ENCODE peak calls at places on chromosomes 3 and 15, in five cellular contexts. N, C, B, X and K are unnamed samples.
A peak's percentile ranks its signal among the peaks of the same experiment; 100 is the strongest.

GRCh38 chr3:115113367-115113766 is 33.7 kb downstream of the ZBTB20 start:
- DNase-seq in N (no peak), X (no peak), C (no peak), B (no peak), K (no peak)

GRCh38 chr15:37765809-37766208 is 168.6 kb upstream of the TMCO5A start:
- DNase-seq in X (no peak), C (no peak), N (no peak), B (no peak), K (no peak)

GRCh38 chr3:171088984-171089754 is 62.6 kb upstream of the SLC2A2 start:
- DNase-seq in B (no peak), N (no peak), C (no peak), X (no peak), K (no peak)

GRCh38 chr3:100637197-100637631 is 27.8 kb downstream of the ADGRG7 start:
- DNase-seq in B (no peak), N (no peak), C (no peak), X (no peak), K (no peak)

GRCh38 chr3:76096836-76097587 is 311.7 kb upstream of the ZNF717 start:
- DNase-seq in C (no peak), B (no peak), N (no peak), X (no peak), K (no peak)

GRCh38 chr15:63156708-63157065 is 590 bp downstream of the RPS27L start:
- DNase-seq in B (peak; percentile 20), N (peak; percentile 22), X (no peak), C (peak; percentile 48), K (peak; percentile 28)

GRCh38 chr3:66302288-66302687 is 81.5 kb downstream of the SLC25A26 start:
- DNase-seq in C (no peak), B (no peak), X (no peak), N (no peak), K (no peak)

GRCh38 chr3:175865724-175866123 is 1006.6 kb downstream of the NAALADL2 start:
- DNase-seq in B (no peak), N (no peak), X (no peak), C (no peak), K (no peak)

GRCh38 chr3:45968706-45969105 is 25.4 kb downstream of the CXCR6 start:
- DNase-seq in C (no peak), X (no peak), N (no peak), B (no peak), K (no peak)

GRCh38 chr3:73447118-73447517 is 177.6 kb downstream of the PDZRN3 start:
- DNase-seq in B (no peak), C (no peak), N (no peak), X (no peak), K (no peak)

GRCh38 chr15:52217186-52217585 is 26.0 kb upstream of the GNB5 start:
- DNase-seq in C (no peak), X (no peak), B (no peak), N (no peak), K (no peak)

GRCh38 chr3:64550745-64551144 is 137.1 kb downstream of the ADAMTS9 start:
- DNase-seq in N (no peak), X (no peak), B (no peak), C (no peak), K (no peak)

GRCh38 chr3:194117114-194117845 is 18.7 kb upstream of the HES1 start:
- DNase-seq in N (no peak), X (no peak), B (no peak), C (no peak), K (no peak)

GRCh38 chr15:73681856-73682596 is 2.2 kb upstream of the CD276 start:
- DNase-seq in B (no peak), X (no peak), C (no peak), N (no peak), K (no peak)

GRCh38 chr3:123319760-123320159 is 118.0 kb downstream of the SEC22A start:
- DNase-seq in C (no peak), X (no peak), B (no peak), N (no peak), K (no peak)

GRCh38 chr3:61158152-61158551 is 93.1 kb downstream of the FHIT start:
- DNase-seq in B (no peak), C (no peak), N (no peak), X (no peak), K (no peak)

DNA sequence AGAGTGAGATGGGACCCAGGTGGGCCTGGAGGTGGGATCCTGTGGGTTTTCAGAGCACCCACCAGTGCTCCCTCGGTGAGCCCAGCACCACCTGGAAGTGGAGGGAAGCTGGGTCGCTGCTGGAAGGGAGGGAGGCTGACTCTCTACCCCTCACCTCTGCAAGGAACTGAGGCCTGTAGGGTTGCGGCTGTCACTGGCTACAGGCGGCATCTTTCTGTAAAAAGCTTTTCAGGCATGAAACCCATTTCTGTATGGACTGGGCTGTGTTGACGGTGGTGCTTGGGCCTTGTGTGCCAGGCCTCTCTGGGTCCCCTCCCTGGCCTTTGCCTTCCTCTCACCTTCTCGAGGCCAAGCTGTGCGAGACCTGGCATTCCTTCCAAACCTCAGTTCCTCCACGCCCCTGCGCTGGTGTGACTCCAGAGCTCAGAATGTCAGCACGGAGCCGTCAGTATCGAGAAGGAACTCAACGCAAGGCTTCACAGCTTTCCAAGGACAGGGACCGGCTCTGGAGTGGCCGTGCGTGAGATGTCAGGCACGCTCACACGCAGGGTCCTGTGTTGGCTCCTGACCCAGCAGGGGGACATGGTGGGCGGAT is 16.6 kb downstream of the ABTB1 start:
- DNase-seq in X (no peak), B (peak; percentile 4), C (peak; percentile 13), N (peak; percentile 6), K (peak; percentile 7)
- H3K27ac ChIP-seq in X (peak overlapping the region; percentile 26), B (peak overlapping the region; percentile 49), C (no peak overlapping the region), N (no peak overlapping the region), K (peak overlapping the region; percentile 96)

DNA sequence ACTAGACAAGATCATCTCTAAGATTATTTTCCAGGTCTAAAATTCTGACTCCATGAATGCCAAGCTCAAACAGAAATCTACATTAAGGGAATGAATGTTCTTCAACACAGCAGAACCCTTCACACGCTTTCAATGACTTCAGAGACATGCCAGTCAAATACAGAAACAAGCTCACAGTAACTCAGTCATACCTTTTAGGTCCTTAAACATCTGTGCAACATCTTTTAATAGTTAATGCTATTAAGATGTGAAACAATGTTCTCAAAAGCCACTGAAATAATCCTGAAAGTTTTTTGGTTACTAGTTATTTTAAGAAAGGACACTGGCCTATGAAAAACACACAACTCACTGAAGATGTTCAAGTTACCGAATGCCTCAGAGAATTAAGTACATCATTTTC is 2.5 kb downstream of the DLG1 start:
- DNase-seq in X (no peak), N (no peak), C (no peak), B (no peak), K (no peak)
- H3K4me3 ChIP-seq in X (peak overlapping the region; percentile 94), N (no peak overlapping the region), C (peak overlapping the region; percentile 89), B (no peak overlapping the region), K (no peak overlapping the region)

GRCh38 chr3:136249091-136249490 is 1.0 kb upstream of the PCCB start:
- DNase-seq in B (no peak), C (no peak), N (no peak), X (no peak), K (no peak)
- H3K27ac ChIP-seq in B (no peak overlapping the region), C (no peak overlapping the region), N (no peak overlapping the region), X (no peak overlapping the region), K (no peak overlapping the region)

DNA sequence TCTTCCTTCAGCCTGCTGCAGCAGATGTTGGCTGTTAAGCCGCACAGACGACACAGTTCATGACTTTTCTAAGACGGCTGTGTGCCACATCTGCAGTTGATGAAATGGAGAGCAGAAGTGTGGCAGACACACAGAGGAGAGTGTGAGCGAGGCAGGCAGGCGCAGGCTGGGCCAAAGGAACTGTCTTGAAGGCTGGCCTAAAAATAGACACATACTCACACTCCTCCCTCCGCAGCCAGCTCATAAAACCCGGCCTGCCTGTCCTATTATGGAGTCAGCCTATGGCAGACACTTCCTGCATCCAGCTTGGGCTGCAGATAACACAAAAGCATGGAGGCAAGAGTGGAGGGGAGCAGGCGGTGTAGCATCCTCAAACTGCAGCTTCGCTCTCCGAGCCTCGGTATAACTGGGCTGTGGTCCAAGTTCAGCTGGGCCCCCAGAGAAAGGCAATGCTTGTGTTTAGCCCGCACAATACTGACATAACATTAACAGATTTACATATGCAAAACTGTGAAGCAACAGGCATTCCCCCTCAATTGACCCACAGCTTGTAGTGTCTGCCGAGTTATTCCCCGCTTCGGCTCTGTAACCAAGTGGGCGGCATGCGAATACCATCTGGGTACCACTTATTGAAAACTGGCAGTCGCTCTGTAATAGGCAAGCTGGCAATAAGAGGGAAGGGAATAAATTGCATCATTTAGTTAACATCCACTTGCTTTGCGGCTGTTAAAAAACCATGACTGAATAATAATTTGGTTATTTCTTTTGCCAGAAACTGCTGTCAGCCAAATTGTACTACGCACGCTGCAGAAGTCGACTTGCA is 40.8 kb downstream of the FOXP1 start:
- DNase-seq in B (peak; percentile 75), C (peak; percentile 88), X (peak; percentile 43), N (peak; percentile 81), K (peak; percentile 78)
- H3K4me3 ChIP-seq in B (no peak overlapping the region), C (peak overlapping the region; percentile 33), X (peak overlapping the region; percentile 21), N (peak overlapping the region; percentile 3), K (peak overlapping the region; percentile 46)

DNA sequence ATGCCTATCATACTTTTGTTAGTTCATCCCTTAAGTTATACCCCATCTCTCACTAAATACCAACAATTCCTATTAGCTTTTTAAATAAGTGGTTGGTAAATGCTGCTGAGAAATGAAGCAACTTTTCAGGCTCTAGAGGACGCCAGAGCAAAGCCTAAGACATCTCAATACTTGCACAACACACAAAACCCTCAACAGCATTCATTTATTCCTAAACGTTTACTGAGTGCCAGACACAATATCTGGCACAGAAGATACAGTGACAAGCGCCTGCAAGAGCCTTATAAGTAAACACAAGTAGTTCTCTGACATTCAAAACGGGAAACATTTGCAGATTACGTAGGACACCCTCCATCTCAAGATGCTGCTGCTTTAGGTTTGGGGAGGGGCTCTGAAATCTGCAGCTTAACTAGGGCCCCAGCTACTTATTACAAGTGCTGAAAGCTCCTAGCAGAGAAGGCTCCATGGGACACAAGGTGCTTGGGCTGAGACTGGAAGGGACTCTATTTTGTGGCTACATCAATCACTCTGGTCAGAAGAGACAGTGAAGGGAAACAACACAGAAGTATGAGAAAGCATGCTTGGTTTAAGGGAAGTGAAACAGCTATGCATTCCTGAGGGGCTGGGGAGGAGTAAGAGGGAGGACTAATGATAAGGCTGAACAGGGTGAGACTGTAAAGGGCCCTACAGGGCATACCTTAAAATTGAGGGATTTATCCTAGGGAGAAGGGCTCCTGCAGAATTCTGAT is 311.3 kb downstream of the PLCL2 start:
- DNase-seq in N (no peak), C (no peak), X (no peak), B (no peak), K (no peak)
- H3K27ac ChIP-seq in N (no peak overlapping the region), C (no peak overlapping the region), X (peak overlapping the region; percentile 48), B (peak overlapping the region; percentile 7), K (peak overlapping the region; percentile 13)

GRCh38 chr3:133007601-133008000 is 30.6 kb upstream of the TMEM108 start:
- DNase-seq in N (no peak), B (no peak), C (no peak), X (no peak), K (no peak)
- H3K4me3 ChIP-seq in N (no peak overlapping the region), B (no peak overlapping the region), C (no peak overlapping the region), X (no peak overlapping the region), K (no peak overlapping the region)

GRCh38 chr3:40779039-40779438 is 254.3 kb downstream of the ZNF621 start:
- DNase-seq in X (no peak), C (no peak), B (no peak), N (no peak), K (no peak)
- H3K27ac ChIP-seq in X (no peak overlapping the region), C (peak overlapping the region; percentile 83), B (peak overlapping the region; percentile 85), N (no peak overlapping the region), K (peak overlapping the region; percentile 92)

DNA sequence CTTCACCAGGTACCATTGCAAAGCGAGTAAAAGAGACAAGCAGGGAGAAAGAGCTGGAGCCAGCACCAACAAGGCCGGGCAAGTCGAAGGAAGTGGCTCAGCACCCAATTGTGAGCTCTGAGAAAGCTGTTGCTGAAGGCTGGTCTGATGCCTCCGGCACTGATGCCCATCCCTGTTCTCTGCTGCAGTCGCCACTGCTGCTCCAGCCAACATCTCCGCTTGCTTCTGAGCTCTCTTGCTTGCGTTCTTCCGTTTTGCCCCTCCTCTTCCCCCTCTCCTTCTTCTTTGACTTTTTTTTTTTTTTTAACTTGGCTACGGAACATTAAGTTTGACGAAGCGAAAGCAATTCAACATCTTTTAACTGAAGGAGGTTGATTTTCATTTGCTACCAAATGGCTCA is 442.9 kb downstream of the MCTP2 start:
- DNase-seq in C (no peak), X (no peak), N (peak; percentile 37), B (no peak), K (no peak)
- H3K4me3 ChIP-seq in C (no peak overlapping the region), X (peak overlapping the region; percentile 18), N (no peak overlapping the region), B (no peak overlapping the region), K (no peak overlapping the region)